ENCODE peak calls at places on chromosomes 5 and 9, in five cellular contexts. P, B, H, L and A are unnamed samples.

GRCh38 chr5:179385892-179386291 is 40.6 kb upstream of the ADAMTS2 start:
- DNase-seq in P (peak), B (no peak), H (no peak), L (no peak), A (no peak)

GRCh38 chr5:110161162-110161561 is 471.4 kb downstream of the MAN2A1 start:
- DNase-seq in P (no peak), B (no peak), H (no peak), L (no peak), A (no peak)

GRCh38 chr9:93237535-93237934 is 53.6 kb downstream of the WNK2 start:
- DNase-seq in P (no peak), B (peak), H (no peak), L (no peak), A (no peak)

GRCh38 chr9:74107692-74108091 is 389.4 kb upstream of the RORB start:
- DNase-seq in P (no peak), B (no peak), H (no peak), L (no peak), A (no peak)

GRCh38 chr5:15463231-15463630 is 36.7 kb upstream of the FBXL7 start:
- DNase-seq in P (no peak), B (no peak), H (no peak), L (peak), A (no peak)

GRCh38 chr5:10366310-10367297 is 13.1 kb downstream of the MARCHF6 start:
- DNase-seq in P (no peak), B (no peak), H (no peak), L (no peak), A (no peak)

GRCh38 chr9:33159760-33160127 is 7.4 kb downstream of the B4GALT1 start:
- DNase-seq in P (peak), B (peak), H (peak), L (no peak), A (peak)

GRCh38 chr9:21964925-21965385 is 29.2 kb downstream of the CDKN2A start:
- DNase-seq in P (no peak), B (peak), H (peak), L (no peak), A (peak)

GRCh38 chr5:153807796-153808195 is 230.9 kb downstream of the FAM114A2 start:
- DNase-seq in P (no peak), B (no peak), H (no peak), L (no peak), A (no peak)

GRCh38 chr5:61052870-61053269 is 107.9 kb downstream of the NDUFAF2 start:
- DNase-seq in P (no peak), B (no peak), H (no peak), L (no peak), A (no peak)

GRCh38 chr9:110871736-110872135 is 166.5 kb downstream of the LPAR1 start:
- DNase-seq in P (no peak), B (no peak), H (no peak), L (no peak), A (no peak)

GRCh38 chr5:66810747-66811355 is 214.7 kb downstream of the MAST4 start:
- DNase-seq in P (no peak), B (no peak), H (no peak), L (no peak), A (no peak)

GRCh38 chr5:157484768-157485167 is 24.8 kb downstream of the NIPAL4 start:
- DNase-seq in P (no peak), B (no peak), H (no peak), L (no peak), A (no peak)

GRCh38 chr9:129052592-129052991 is 16.2 kb downstream of the MIGA2 start:
- DNase-seq in P (peak), B (no peak), H (no peak), L (no peak), A (no peak)

GRCh38 chr9:38376266-38376665 is 16.2 kb upstream of the ALDH1B1 start:
- DNase-seq in P (no peak), B (no peak), H (no peak), L (no peak), A (no peak)

GRCh38 chr9:128203842-128204551 is 818 bp downstream of the DNM1 start:
- DNase-seq in P (no peak), B (no peak), H (no peak), L (no peak), A (no peak)

GRCh38 chr9:121783126-121783522 is 131.7 kb downstream of the DAB2IP start:
- DNase-seq in P (no peak), B (no peak), H (no peak), L (no peak), A (no peak)

GRCh38 chr5:61275841-61276240 is 56.2 kb upstream of the ZSWIM6 start:
- DNase-seq in P (no peak), B (no peak), H (peak), L (no peak), A (no peak)

GRCh38 chr9:134178781-134179551 is 14.6 kb upstream of the RNU6ATAC start:
- DNase-seq in P (no peak), B (no peak), H (no peak), L (no peak), A (no peak)

GRCh38 chr5:54820346-54820745 is 165.0 kb downstream of the ESM1 start:
- DNase-seq in P (no peak), B (no peak), H (no peak), L (peak), A (no peak)

GRCh38 chr5:151627650-151628049 is 36.5 kb upstream of the FAT2 start:
- DNase-seq in P (no peak), B (no peak), H (no peak), L (no peak), A (no peak)

GRCh38 chr9:114112778-114113585 is 13.9 kb upstream of the KIF12 start:
- DNase-seq in P (peak), B (no peak), H (no peak), L (no peak), A (no peak)

GRCh38 chr5:156920042-156920860 is 42.8 kb downstream of the TIMD4 start:
- DNase-seq in P (no peak), B (peak), H (peak), L (no peak), A (no peak)

GRCh38 chr5:14726066-14726838 is 61.7 kb downstream of the OTULIN start:
- DNase-seq in P (no peak), B (no peak), H (no peak), L (no peak), A (no peak)

GRCh38 chr9:125594211-125594610 is 112.8 kb downstream of the MAPKAP1 start:
- DNase-seq in P (no peak), B (no peak), H (no peak), L (no peak), A (no peak)

GRCh38 chr9:129596541-129597328 is 24.2 kb downstream of the C9orf50 start:
- DNase-seq in P (peak), B (no peak), H (no peak), L (no peak), A (no peak)

GRCh38 chr9:81896067-81896466 is 32.2 kb upstream of the SPATA31D4 start:
- DNase-seq in P (no peak), B (no peak), H (no peak), L (no peak), A (no peak)

GRCh38 chr9:99441829-99442228 is 219.7 kb downstream of the SEC61B start:
- DNase-seq in P (no peak), B (no peak), H (no peak), L (no peak), A (no peak)

GRCh38 chr9:71763752-71764332 is 4.5 kb downstream of the CEMIP2 start:
- DNase-seq in P (no peak), B (peak), H (no peak), L (no peak), A (no peak)

GRCh38 chr5:138448481-138449398 is 9.9 kb downstream of the REEP2 start:
- DNase-seq in P (no peak), B (no peak), H (no peak), L (no peak), A (no peak)

GRCh38 chr5:25334288-25334790 is 689.6 kb upstream of the CDH10 start:
- DNase-seq in P (no peak), B (no peak), H (no peak), L (no peak), A (no peak)

GRCh38 chr5:124057161-124057814 is 545.3 kb downstream of the CSNK1G3 start:
- DNase-seq in P (peak), B (no peak), H (no peak), L (no peak), A (no peak)

GRCh38 chr5:181191526-181192336 is 13.3 kb downstream of the TRIM7 start:
- DNase-seq in P (peak), B (peak), H (peak), L (no peak), A (peak)

GRCh38 chr5:1917830-1918487 is 35.2 kb upstream of the IRX4 start:
- DNase-seq in P (no peak), B (no peak), H (no peak), L (no peak), A (no peak)

GRCh38 chr5:137200906-137201305 is 298.2 kb downstream of the SPOCK1 start:
- DNase-seq in P (no peak), B (no peak), H (no peak), L (no peak), A (no peak)

GRCh38 chr9:72579190-72579589 is 57.8 kb downstream of the TMC1 start:
- DNase-seq in P (peak), B (no peak), H (no peak), L (no peak), A (no peak)

GRCh38 chr9:16207161-16207560 is 654.3 kb downstream of the CCDC171 start:
- DNase-seq in P (no peak), B (peak), H (peak), L (no peak), A (no peak)

GRCh38 chr9:127875306-127875966 is 2.0 kb downstream of the AK1 start:
- DNase-seq in P (no peak), B (no peak), H (no peak), L (no peak), A (no peak)